ENCODE peak calls at places on chromosomes 13 and 19, in four cellular contexts. M is epithelial cell of esophagus, P is thoracic aorta, X is B cell. R is an unnamed sample.

GRCh38 chr13:20495087-20496023 is 30.3 kb downstream of the CRYL1 start:
- DNase-seq in M (peak; percentile 81), P (peak; percentile 30), X (peak; percentile 72), R (peak; percentile 49)

GRCh38 chr13:28001049-28001448 is 12.6 kb upstream of the URAD start:
- DNase-seq in M (no peak), P (no peak), X (no peak), R (no peak)

GRCh38 chr13:109670776-109671175 is 115.6 kb downstream of the IRS2 start:
- DNase-seq in M (no peak), P (no peak), X (no peak), R (no peak)

GRCh38 chr19:7132054-7132453 is 62.6 kb downstream of the ZNF557 start:
- DNase-seq in M (no peak), P (no peak), X (no peak), R (no peak)

GRCh38 chr19:33717878-33718277 is 78.8 kb upstream of the KCTD15 start:
- DNase-seq in M (no peak), P (no peak), X (no peak), R (no peak)

GRCh38 chr13:27079421-27079958 is 92.1 kb downstream of the USP12 start:
- DNase-seq in M (no peak), P (no peak), X (no peak), R (no peak)

GRCh38 chr13:78319101-78319627 is 284.2 kb downstream of the POU4F1 start:
- DNase-seq in M (peak; percentile 42), P (no peak), X (no peak), R (no peak)

GRCh38 chr19:33569822-33570221 is 48.2 kb upstream of the PEPD start:
- DNase-seq in M (no peak), P (no peak), X (no peak), R (no peak)

GRCh38 chr13:28792992-28793391 is 27.1 kb upstream of the MTUS2 start:
- DNase-seq in M (no peak), P (no peak), X (no peak), R (no peak)

GRCh38 chr13:41060723-41061074 is 610 bp upstream of the WBP4 start:
- DNase-seq in M (peak; percentile 89), P (peak; percentile 56), X (peak; percentile 91), R (peak; percentile 92)

GRCh38 chr13:91922969-91923592 is 524.7 kb downstream of the GPC5 start:
- DNase-seq in M (no peak), P (no peak), X (no peak), R (no peak)

GRCh38 chr13:62702502-62702901 is 1286.9 kb upstream of the PCDH20 start:
- DNase-seq in M (no peak), P (no peak), X (no peak), R (no peak)

GRCh38 chr13:67192751-67193150 is 37.4 kb downstream of the PCDH9 start:
- DNase-seq in M (no peak), P (no peak), X (no peak), R (no peak)

GRCh38 chr19:46471116-46471733 is at the start of gene PNMA8A:
- DNase-seq in M (no peak), P (peak; percentile 61), X (no peak), R (peak; percentile 88)

GRCh38 chr13:112861876-112862615 is 107.0 kb upstream of the MCF2L start:
- DNase-seq in M (no peak), P (no peak), X (no peak), R (no peak)

GRCh38 chr19:6503407-6504201 is 1.5 kb upstream of the TUBB4A start:
- DNase-seq in M (no peak), P (no peak), X (no peak), R (no peak)

GRCh38 chr13:29422015-29422414 is 173.5 kb downstream of the SLC7A1 start:
- DNase-seq in M (no peak), P (no peak), X (no peak), R (no peak)

GRCh38 chr19:17332677-17333581 is 1.7 kb downstream of the ANO8 start:
- DNase-seq in M (peak; percentile 66), P (no peak), X (no peak), R (no peak)

GRCh38 chr19:5138606-5139594 is 170.0 kb downstream of the KDM4B start:
- DNase-seq in M (peak; percentile 63), P (no peak), X (peak; percentile 84), R (no peak)

GRCh38 chr13:71320452-71320851 is 546.6 kb downstream of the DACH1 start:
- DNase-seq in M (peak; percentile 38), P (no peak), X (no peak), R (no peak)

GRCh38 chr13:39881887-39882286 is 226.4 kb downstream of the COG6 start:
- DNase-seq in M (peak; percentile 61), P (no peak), X (no peak), R (no peak)
- TF ChIP-seq CTCF in M (no peak), P (no peak), X (no peak), R (no peak)

GRCh38 chr13:23455401-23456185 is 22.1 kb upstream of the SACS start:
- DNase-seq in M (peak; percentile 80), P (no peak), X (no peak), R (no peak)
- TF ChIP-seq CTCF in M (no peak), P (no peak), X (no peak), R (no peak)

DNA sequence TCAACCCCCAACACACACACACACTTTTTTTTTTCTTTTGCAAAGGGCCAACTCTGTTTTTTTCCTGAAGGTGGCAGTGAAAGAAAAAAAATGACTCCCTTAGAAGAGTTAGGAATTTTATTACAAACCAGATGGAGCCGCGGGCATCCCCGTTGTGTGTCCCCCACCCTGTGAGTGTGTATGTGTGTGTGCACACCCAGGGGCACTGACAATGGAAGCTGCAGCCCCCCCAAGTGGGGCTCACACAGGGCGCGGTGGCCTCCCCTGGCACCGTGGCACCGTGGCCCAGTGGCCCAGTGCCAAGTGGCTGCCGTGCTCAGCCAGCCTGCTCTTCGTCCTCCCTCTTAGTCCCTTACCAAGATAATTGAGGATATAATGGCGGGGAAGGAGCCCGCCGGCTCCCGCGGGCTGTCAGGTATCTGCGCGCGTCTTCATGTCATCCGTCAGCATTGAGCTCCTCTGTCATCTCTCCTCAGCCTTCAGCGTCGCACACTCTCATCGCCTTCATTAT is 314.1 kb downstream of the ZNF536 start:
- DNase-seq in M (no peak), P (no peak), X (no peak), R (no peak)
- TF ChIP-seq CTCF in M (no peak), P (no peak), X (no peak), R (peak; percentile 42)

GRCh38 chr13:54945978-54946377 is 1917.4 kb downstream of the OLFM4 start:
- DNase-seq in M (no peak), P (no peak), X (no peak), R (no peak)

GRCh38 chr13:54953786-54954185 is 1925.2 kb downstream of the OLFM4 start:
- DNase-seq in M (peak; percentile 64), P (no peak), X (no peak), R (no peak)

GRCh38 chr13:54949735-54950134 is 1921.1 kb downstream of the OLFM4 start:
- DNase-seq in M (peak; percentile 3), P (no peak), X (no peak), R (no peak)

DNA sequence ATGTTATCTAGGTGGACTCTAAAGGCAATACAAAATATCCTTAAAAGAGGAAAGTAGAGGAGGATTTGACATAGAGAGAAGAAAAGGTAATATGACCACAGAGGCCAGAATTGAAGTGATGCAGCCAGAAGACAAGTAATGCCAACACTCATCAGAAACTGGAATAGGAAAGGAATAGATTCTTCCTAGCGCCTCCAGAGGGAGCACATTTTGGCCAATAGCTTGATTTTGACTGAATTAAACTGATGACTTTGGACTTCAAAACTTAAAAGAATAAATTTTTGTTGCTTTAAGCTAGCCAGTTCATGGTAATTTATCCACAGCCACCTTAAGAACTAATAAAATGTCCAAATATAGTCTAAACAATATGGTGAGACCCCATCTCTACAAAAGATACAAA is 1921.9 kb downstream of the OLFM4 start:
- DNase-seq in M (no peak), P (no peak), X (no peak), R (no peak)
- TF ChIP-seq CTCF in M (no peak), P (no peak), X (no peak), R (no peak)

GRCh38 chr19:13692096-13692495 is 72.2 kb upstream of the MRI1 start:
- DNase-seq in M (peak; percentile 56), P (peak; percentile 4), X (no peak), R (no peak)
- TF ChIP-seq CTCF in M (no peak), P (no peak), X (no peak), R (no peak)

GRCh38 chr13:111462221-111462764 is 141.9 kb downstream of the TEX29 start:
- DNase-seq in M (no peak), P (no peak), X (no peak), R (no peak)

GRCh38 chr13:111461445-111462149 is 141.2 kb downstream of the TEX29 start:
- DNase-seq in M (no peak), P (no peak), X (no peak), R (no peak)

GRCh38 chr13:111458739-111459138 is 138.3 kb downstream of the TEX29 start:
- DNase-seq in M (no peak), P (no peak), X (no peak), R (no peak)

GRCh38 chr13:111459803-111460547 is 139.5 kb downstream of the TEX29 start:
- DNase-seq in M (no peak), P (no peak), X (no peak), R (no peak)

GRCh38 chr13:111460548-111461444 is 140.4 kb downstream of the TEX29 start:
- DNase-seq in M (peak; percentile 1), P (no peak), X (no peak), R (no peak)
- TF ChIP-seq CTCF in M (no peak), P (peak; percentile 38), X (no peak), R (no peak)

DNA sequence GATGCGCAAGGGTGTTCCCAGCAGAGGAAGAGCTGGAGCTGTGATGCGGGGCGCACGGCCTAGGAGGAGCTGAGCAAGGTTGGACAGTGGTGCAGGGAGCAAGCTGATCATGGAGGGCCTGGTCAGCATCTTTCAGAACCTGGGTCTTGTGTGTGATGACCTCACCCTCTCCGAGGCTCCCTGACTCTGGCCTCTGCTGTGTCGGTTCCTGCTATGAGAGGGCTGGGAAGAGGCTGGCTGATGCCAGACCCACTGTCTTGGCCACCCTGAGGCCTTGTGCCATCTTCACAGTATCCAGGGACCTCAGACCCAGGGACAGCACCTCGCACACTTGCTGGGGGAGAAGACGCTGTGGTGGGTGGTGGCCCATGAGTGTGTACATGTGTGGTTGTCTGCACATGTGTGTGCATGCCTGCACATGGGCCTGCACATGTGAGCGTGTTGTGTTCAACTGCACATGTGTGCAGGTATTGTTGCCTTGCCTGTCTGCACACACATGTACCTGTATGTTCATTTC is 16.5 kb upstream of the C13orf46 start:
- DNase-seq in M (no peak), P (peak; percentile 1), X (no peak), R (no peak)
- TF ChIP-seq CTCF in M (no peak), P (no peak), X (no peak), R (no peak)

GRCh38 chr19:52343548-52343947 is 7.5 kb downstream of the ZNF610 start:
- DNase-seq in M (peak; percentile 20), P (no peak), X (peak; percentile 68), R (peak; percentile 53)
- TF ChIP-seq CTCF in M (peak; percentile 27), P (peak; percentile 51), X (peak; percentile 57), R (peak; percentile 77)

GRCh38 chr19:13095934-13096890 is 6.4 kb downstream of the LYL1 start:
- DNase-seq in M (no peak), P (no peak), X (peak; percentile 59), R (no peak)
- TF ChIP-seq CTCF in M (peak; percentile 12), P (peak; percentile 26), X (no peak), R (no peak)

R was measured in mesothelial cell of epicardium.